ENCODE peak calls at places on chromosomes 2 and 18, in seven cellular contexts. B, K, V, I, O, P and D are unnamed samples.

GRCh38 chr18:54147439-54147838 is 77.0 kb downstream of the MBD2 start:
- DNase-seq in K (no peak), V (no peak), O (no peak), P (no peak), B (no peak), I (no peak), D (no peak)

GRCh38 chr2:237165405-237166276 is 80.0 kb downstream of the COPS8 start:
- DNase-seq in V (no peak), K (no peak), B (no peak), I (no peak), P (no peak), O (no peak), D (peak; percentile 62)

GRCh38 chr2:130389363-130389762 is 33.5 kb downstream of the PTPN18 start:
- DNase-seq in V (no peak), I (no peak), B (no peak), O (no peak), K (no peak), P (no peak), D (no peak)

GRCh38 chr2:218444692-218445357 is 25.9 kb downstream of the VIL1 start:
- DNase-seq in K (peak; percentile 86), P (no peak), V (no peak), I (no peak), B (no peak), O (peak; percentile 73), D (no peak)

GRCh38 chr18:39523281-39523680 is 1957.7 kb upstream of the CELF4 start:
- DNase-seq in B (no peak), I (peak; percentile 44), K (no peak), P (peak; percentile 22), V (no peak), O (no peak), D (peak; percentile 58)

GRCh38 chr2:163610817-163611556 is 124.8 kb downstream of the FIGN start:
- DNase-seq in O (no peak), I (no peak), P (no peak), V (no peak), K (no peak), B (no peak), D (no peak)

GRCh38 chr2:221817878-221818277 is 245.8 kb upstream of the EPHA4 start:
- DNase-seq in V (no peak), I (no peak), K (no peak), O (no peak), B (no peak), P (no peak), D (no peak)

GRCh38 chr18:39205565-39205964 is 1640.0 kb upstream of the CELF4 start:
- DNase-seq in V (no peak), B (no peak), O (no peak), K (no peak), P (no peak), I (peak; percentile 10), D (no peak)

GRCh38 chr2:138632066-138632465 is 130.5 kb downstream of the SPOPL start:
- DNase-seq in V (no peak), B (no peak), P (no peak), O (no peak), I (peak; percentile 42), K (no peak), D (peak; percentile 44)

GRCh38 chr18:38458673-38459072 is 893.1 kb upstream of the CELF4 start:
- DNase-seq in B (no peak), I (no peak), O (no peak), V (no peak), P (no peak), K (no peak), D (no peak)

GRCh38 chr18:54247488-54248175 is 21.7 kb upstream of the POLI start:
- DNase-seq in V (no peak), K (no peak), O (no peak), B (no peak), I (no peak), P (no peak), D (no peak)

GRCh38 chr2:241014224-241014623 is 15.8 kb downstream of the SNED1 start:
- DNase-seq in B (no peak), P (no peak), O (no peak), I (no peak), K (no peak), V (no peak), D (no peak)

GRCh38 chr2:218820746-218821369 is 10.7 kb downstream of the PRKAG3 start:
- DNase-seq in P (no peak), V (no peak), K (peak; percentile 25), I (no peak), O (no peak), B (no peak), D (no peak)

GRCh38 chr18:72329533-72329932 is 214.6 kb downstream of the CBLN2 start:
- DNase-seq in I (no peak), K (no peak), P (no peak), O (no peak), V (no peak), B (no peak), D (no peak)

GRCh38 chr18:75563150-75563549 is 135.6 kb upstream of the SMIM21 start:
- DNase-seq in P (no peak), I (no peak), V (no peak), K (no peak), B (no peak), O (no peak), D (no peak)

GRCh38 chr2:21317131-21317530 is 193.4 kb downstream of the TDRD15 start:
- DNase-seq in K (peak; percentile 78), V (no peak), O (peak; percentile 57), I (no peak), B (no peak), P (no peak), D (no peak)

GRCh38 chr2:45778720-45779171 is 127.3 kb downstream of the PRKCE start:
- DNase-seq in V (peak; percentile 61), K (peak; percentile 90), B (no peak), I (peak; percentile 17), P (no peak), O (peak; percentile 71), D (peak; percentile 75)

GRCh38 chr18:35345950-35346349 is 1.7 kb upstream of the ZNF24 start:
- DNase-seq in P (no peak), I (no peak), K (no peak), B (no peak), O (no peak), V (no peak), D (no peak)

GRCh38 chr2:68565858-68566257 is 77.5 kb upstream of the PROKR1 start:
- DNase-seq in O (no peak), B (no peak), V (no peak), P (peak; percentile 43), I (peak; percentile 32), K (no peak), D (peak; percentile 60)

GRCh38 chr2:110793034-110793433 is 60.7 kb downstream of the ACOXL start:
- DNase-seq in K (no peak), V (no peak), I (no peak), O (no peak), B (no peak), P (no peak), D (no peak)

GRCh38 chr2:24164416-24164973 is 10.4 kb upstream of the FAM228A start:
- DNase-seq in B (no peak), O (peak; percentile 26), K (peak; percentile 56), V (peak; percentile 9), P (no peak), I (no peak), D (no peak)

GRCh38 chr2:231425291-231425810 is 29.8 kb downstream of the B3GNT7 start:
- DNase-seq in I (no peak), K (no peak), V (no peak), P (no peak), B (no peak), O (no peak), D (no peak)

GRCh38 chr2:224948859-224949258 is 93.4 kb downstream of the DOCK10 start:
- DNase-seq in I (peak; percentile 39), K (no peak), V (no peak), P (peak; percentile 76), B (no peak), O (no peak), D (peak; percentile 58)

GRCh38 chr2:223587301-223587700 is 14.9 kb downstream of the SCG2 start:
- DNase-seq in K (no peak), B (no peak), V (no peak), P (no peak), O (no peak), I (peak; percentile 47), D (no peak)

GRCh38 chr2:3300224-3300623 is 77.4 kb downstream of the EIPR1 start:
- DNase-seq in I (no peak), K (no peak), O (no peak), V (no peak), P (no peak), B (no peak), D (no peak)

GRCh38 chr2:124325667-124326425 is 300.8 kb downstream of the CNTNAP5 start:
- DNase-seq in I (no peak), B (no peak), P (no peak), V (no peak), K (no peak), O (no peak), D (no peak)

GRCh38 chr18:36534154-36534688 is 236.7 kb downstream of the FHOD3 start:
- DNase-seq in P (no peak), O (no peak), V (no peak), I (peak; percentile 50), K (no peak), B (no peak), D (peak; percentile 57)

GRCh38 chr2:224793961-224794360 is 77.8 kb upstream of the CCDC195 start:
- DNase-seq in K (no peak), B (no peak), P (no peak), V (no peak), O (no peak), I (no peak), D (peak; percentile 44)

GRCh38 chr18:35379421-35379820 is 2.3 kb upstream of the ZNF396 start:
- DNase-seq in B (no peak), V (no peak), I (no peak), P (no peak), O (no peak), K (no peak), D (no peak)

GRCh38 chr2:101921319-101921960 is 70.3 kb upstream of the IL1R2 start:
- DNase-seq in I (no peak), O (no peak), V (no peak), B (no peak), P (no peak), K (no peak), D (no peak)

GRCh38 chr2:29113027-29113686 is 2.1 kb upstream of the CLIP4 start:
- DNase-seq in P (no peak), K (no peak), O (no peak), V (no peak), B (no peak), I (peak; percentile 95), D (peak; percentile 95)

GRCh38 chr2:40304340-40304739 is 147.6 kb downstream of the SLC8A1 start:
- DNase-seq in O (no peak), B (no peak), K (no peak), I (peak; percentile 82), V (no peak), P (no peak), D (no peak)

GRCh38 chr18:35185771-35186170 is 55.1 kb upstream of the ZNF397 start:
- DNase-seq in I (no peak), V (no peak), K (no peak), O (no peak), P (no peak), B (no peak), D (no peak)

GRCh38 chr2:171049691-171050090 is 111.0 kb downstream of the TLK1 start:
- DNase-seq in K (no peak), B (no peak), I (no peak), V (no peak), O (no peak), P (no peak), D (no peak)

GRCh38 chr2:239897596-239898235 is 127.4 kb downstream of the NDUFA10 start:
- DNase-seq in V (no peak), I (no peak), B (no peak), K (peak; percentile 22), P (no peak), O (no peak), D (no peak)

GRCh38 chr2:112622528-112622849 is 23.2 kb upstream of the SLC20A1 start:
- DNase-seq in K (peak; percentile 43), V (no peak), P (peak; percentile 92), B (no peak), O (no peak), I (peak; percentile 97), D (peak; percentile 97)

GRCh38 chr2:151007365-151007764 is 254.3 kb downstream of the RBM43 start:
- DNase-seq in K (no peak), I (peak; percentile 12), B (no peak), O (no peak), V (no peak), P (no peak), D (peak; percentile 25)

GRCh38 chr2:181788883-181789555 is 102.5 kb upstream of the ITPRID2 start:
- DNase-seq in P (no peak), V (no peak), B (no peak), K (no peak), O (no peak), I (peak; percentile 32), D (no peak)